ENCODE peak calls at places on chromosomes 13 and 19, in five cellular contexts. One of them, this sample, is unnamed.

GRCh38 chr13:111967572-111968201 is 99.3 kb upstream of the SOX1 start:
- DNase-seq in neuronal stem cell: no peak
- DNase-seq in activated T-cell treated with anti-CD3 and anti-CD28 coated beads for 48 hours: no peak
- DNase-seq in activated CD4-positive, CD25-positive, alpha-beta regulatory T cell treated with anti-CD3 and anti-CD28 coated beads, Interleukin-2, amount 50 U/mL, for 16 hours: no peak
- DNase-seq in GDM1: no peak
- DNase-seq in this sample: no peak

GRCh38 chr13:35743165-35743564 is 266.7 kb upstream of the MAB21L1 start:
- DNase-seq in neuronal stem cell: no peak
- DNase-seq in activated T-cell treated with anti-CD3 and anti-CD28 coated beads for 48 hours: no peak
- DNase-seq in activated CD4-positive, CD25-positive, alpha-beta regulatory T cell treated with anti-CD3 and anti-CD28 coated beads, Interleukin-2, amount 50 U/mL, for 16 hours: no peak
- DNase-seq in GDM1: no peak
- DNase-seq in this sample: no peak

GRCh38 chr13:111158136-111158805 is 43.2 kb downstream of the ARHGEF7 start:
- DNase-seq in neuronal stem cell: no peak
- DNase-seq in activated T-cell treated with anti-CD3 and anti-CD28 coated beads for 48 hours: no peak
- DNase-seq in activated CD4-positive, CD25-positive, alpha-beta regulatory T cell treated with anti-CD3 and anti-CD28 coated beads, Interleukin-2, amount 50 U/mL, for 16 hours: no peak
- DNase-seq in GDM1: no peak
- DNase-seq in this sample: no peak

GRCh38 chr13:99859178-99860177 is 112.1 kb downstream of the ZIC5 start:
- DNase-seq in neuronal stem cell: no peak
- DNase-seq in activated T-cell treated with anti-CD3 and anti-CD28 coated beads for 48 hours: peak; percentile 74
- DNase-seq in activated CD4-positive, CD25-positive, alpha-beta regulatory T cell treated with anti-CD3 and anti-CD28 coated beads, Interleukin-2, amount 50 U/mL, for 16 hours: no peak
- DNase-seq in GDM1: no peak
- DNase-seq in this sample: no peak

GRCh38 chr19:11261902-11262839 is at the start of gene DOCK6:
- DNase-seq in neuronal stem cell: peak; percentile 35
- DNase-seq in activated T-cell treated with anti-CD3 and anti-CD28 coated beads for 48 hours: peak; percentile 25
- DNase-seq in activated CD4-positive, CD25-positive, alpha-beta regulatory T cell treated with anti-CD3 and anti-CD28 coated beads, Interleukin-2, amount 50 U/mL, for 16 hours: no peak
- DNase-seq in GDM1: no peak
- DNase-seq in this sample: no peak

GRCh38 chr19:13031917-13032623 is 36.8 kb downstream of the NFIX start:
- DNase-seq in neuronal stem cell: no peak
- DNase-seq in activated T-cell treated with anti-CD3 and anti-CD28 coated beads for 48 hours: no peak
- DNase-seq in activated CD4-positive, CD25-positive, alpha-beta regulatory T cell treated with anti-CD3 and anti-CD28 coated beads, Interleukin-2, amount 50 U/mL, for 16 hours: no peak
- DNase-seq in GDM1: no peak
- DNase-seq in this sample: no peak

GRCh38 chr13:108495686-108496363 is 133.6 kb upstream of the MYO16 start:
- DNase-seq in neuronal stem cell: peak; percentile 50
- DNase-seq in activated T-cell treated with anti-CD3 and anti-CD28 coated beads for 48 hours: no peak
- DNase-seq in activated CD4-positive, CD25-positive, alpha-beta regulatory T cell treated with anti-CD3 and anti-CD28 coated beads, Interleukin-2, amount 50 U/mL, for 16 hours: no peak
- DNase-seq in GDM1: no peak
- DNase-seq in this sample: no peak

GRCh38 chr13:80473695-80474094 is 132.8 kb upstream of the SPRY2 start:
- DNase-seq in neuronal stem cell: no peak
- DNase-seq in activated T-cell treated with anti-CD3 and anti-CD28 coated beads for 48 hours: no peak
- DNase-seq in activated CD4-positive, CD25-positive, alpha-beta regulatory T cell treated with anti-CD3 and anti-CD28 coated beads, Interleukin-2, amount 50 U/mL, for 16 hours: no peak
- DNase-seq in GDM1: no peak
- DNase-seq in this sample: no peak

GRCh38 chr19:36528921-36529518 is 949 bp upstream of the ZNF260 start:
- DNase-seq in neuronal stem cell: no peak
- DNase-seq in activated T-cell treated with anti-CD3 and anti-CD28 coated beads for 48 hours: peak; percentile 9
- DNase-seq in activated CD4-positive, CD25-positive, alpha-beta regulatory T cell treated with anti-CD3 and anti-CD28 coated beads, Interleukin-2, amount 50 U/mL, for 16 hours: peak; percentile 0
- DNase-seq in GDM1: no peak
- DNase-seq in this sample: peak; percentile 35

GRCh38 chr13:46961719-46962118 is 64.9 kb upstream of the HTR2A start:
- DNase-seq in neuronal stem cell: no peak
- DNase-seq in activated T-cell treated with anti-CD3 and anti-CD28 coated beads for 48 hours: no peak
- DNase-seq in activated CD4-positive, CD25-positive, alpha-beta regulatory T cell treated with anti-CD3 and anti-CD28 coated beads, Interleukin-2, amount 50 U/mL, for 16 hours: no peak
- DNase-seq in GDM1: peak; percentile 28
- DNase-seq in this sample: no peak

GRCh38 chr13:33026489-33027152 is 10.4 kb downstream of the KL start:
- DNase-seq in neuronal stem cell: no peak
- DNase-seq in activated T-cell treated with anti-CD3 and anti-CD28 coated beads for 48 hours: no peak
- DNase-seq in activated CD4-positive, CD25-positive, alpha-beta regulatory T cell treated with anti-CD3 and anti-CD28 coated beads, Interleukin-2, amount 50 U/mL, for 16 hours: no peak
- DNase-seq in GDM1: no peak
- DNase-seq in this sample: no peak

GRCh38 chr13:68506888-68507551 is 1276.9 kb upstream of the PCDH9 start:
- DNase-seq in neuronal stem cell: no peak
- DNase-seq in activated T-cell treated with anti-CD3 and anti-CD28 coated beads for 48 hours: no peak
- DNase-seq in activated CD4-positive, CD25-positive, alpha-beta regulatory T cell treated with anti-CD3 and anti-CD28 coated beads, Interleukin-2, amount 50 U/mL, for 16 hours: no peak
- DNase-seq in GDM1: no peak
- DNase-seq in this sample: no peak

GRCh38 chr19:49635530-49636229 is 4.3 kb downstream of the RRAS start:
- DNase-seq in neuronal stem cell: no peak
- DNase-seq in activated T-cell treated with anti-CD3 and anti-CD28 coated beads for 48 hours: no peak
- DNase-seq in activated CD4-positive, CD25-positive, alpha-beta regulatory T cell treated with anti-CD3 and anti-CD28 coated beads, Interleukin-2, amount 50 U/mL, for 16 hours: no peak
- DNase-seq in GDM1: no peak
- DNase-seq in this sample: peak; percentile 18

GRCh38 chr13:38045278-38046048 is 175.9 kb upstream of the TRPC4 start:
- DNase-seq in neuronal stem cell: peak; percentile 3
- DNase-seq in activated T-cell treated with anti-CD3 and anti-CD28 coated beads for 48 hours: no peak
- DNase-seq in activated CD4-positive, CD25-positive, alpha-beta regulatory T cell treated with anti-CD3 and anti-CD28 coated beads, Interleukin-2, amount 50 U/mL, for 16 hours: no peak
- DNase-seq in GDM1: peak; percentile 7
- DNase-seq in this sample: peak; percentile 35

GRCh38 chr13:106400282-106400681 is 135.2 kb downstream of the EFNB2 start:
- DNase-seq in neuronal stem cell: no peak
- DNase-seq in activated T-cell treated with anti-CD3 and anti-CD28 coated beads for 48 hours: no peak
- DNase-seq in activated CD4-positive, CD25-positive, alpha-beta regulatory T cell treated with anti-CD3 and anti-CD28 coated beads, Interleukin-2, amount 50 U/mL, for 16 hours: no peak
- DNase-seq in GDM1: no peak
- DNase-seq in this sample: no peak

GRCh38 chr19:47473336-47473735 is 1.6 kb upstream of the SLC8A2 start:
- DNase-seq in neuronal stem cell: no peak
- DNase-seq in activated T-cell treated with anti-CD3 and anti-CD28 coated beads for 48 hours: no peak
- DNase-seq in activated CD4-positive, CD25-positive, alpha-beta regulatory T cell treated with anti-CD3 and anti-CD28 coated beads, Interleukin-2, amount 50 U/mL, for 16 hours: no peak
- DNase-seq in GDM1: no peak
- DNase-seq in this sample: no peak

GRCh38 chr19:17487240-17488121 is 17.2 kb downstream of the SLC27A1 start:
- DNase-seq in neuronal stem cell: no peak
- DNase-seq in activated T-cell treated with anti-CD3 and anti-CD28 coated beads for 48 hours: no peak
- DNase-seq in activated CD4-positive, CD25-positive, alpha-beta regulatory T cell treated with anti-CD3 and anti-CD28 coated beads, Interleukin-2, amount 50 U/mL, for 16 hours: no peak
- DNase-seq in GDM1: no peak
- DNase-seq in this sample: no peak

GRCh38 chr13:43990829-43991228 is 111.1 kb downstream of the LACC1 start:
- DNase-seq in neuronal stem cell: no peak
- DNase-seq in activated T-cell treated with anti-CD3 and anti-CD28 coated beads for 48 hours: no peak
- DNase-seq in activated CD4-positive, CD25-positive, alpha-beta regulatory T cell treated with anti-CD3 and anti-CD28 coated beads, Interleukin-2, amount 50 U/mL, for 16 hours: no peak
- DNase-seq in GDM1: no peak
- DNase-seq in this sample: no peak

GRCh38 chr19:7970716-7971448 is 27.4 kb upstream of the TIMM44 start:
- DNase-seq in neuronal stem cell: peak; percentile 63
- DNase-seq in activated T-cell treated with anti-CD3 and anti-CD28 coated beads for 48 hours: no peak
- DNase-seq in activated CD4-positive, CD25-positive, alpha-beta regulatory T cell treated with anti-CD3 and anti-CD28 coated beads, Interleukin-2, amount 50 U/mL, for 16 hours: no peak
- DNase-seq in GDM1: no peak
- DNase-seq in this sample: peak; percentile 22

GRCh38 chr19:45130888-45131615 is 29.7 kb downstream of the NKPD1 start:
- DNase-seq in neuronal stem cell: no peak
- DNase-seq in activated T-cell treated with anti-CD3 and anti-CD28 coated beads for 48 hours: no peak
- DNase-seq in activated CD4-positive, CD25-positive, alpha-beta regulatory T cell treated with anti-CD3 and anti-CD28 coated beads, Interleukin-2, amount 50 U/mL, for 16 hours: no peak
- DNase-seq in GDM1: no peak
- DNase-seq in this sample: peak; percentile 53

GRCh38 chr19:34428549-34429285 is 536 bp downstream of the UBA2 start:
- DNase-seq in neuronal stem cell: peak; percentile 15
- DNase-seq in activated T-cell treated with anti-CD3 and anti-CD28 coated beads for 48 hours: peak; percentile 39
- DNase-seq in activated CD4-positive, CD25-positive, alpha-beta regulatory T cell treated with anti-CD3 and anti-CD28 coated beads, Interleukin-2, amount 50 U/mL, for 16 hours: peak; percentile 4
- DNase-seq in GDM1: no peak
- DNase-seq in this sample: peak; percentile 4